ENCODE peak calls at places on chromosomes 11 and 22, in four cellular contexts. One of them, this sample, is unnamed.
A peak's percentile ranks its signal among the peaks of the same experiment; 100 is the strongest.

GRCh38 chr11:114163231-114163631 is 103.7 kb downstream of the ZBTB16 start:
- DNase-seq in OCI-LY7: no peak
- DNase-seq in PC-3: peak; percentile 59
- DNase-seq in hepatocyte: peak; percentile 68
- DNase-seq in this sample: peak; percentile 29

GRCh38 chr11:79400717-79401330 is 40.0 kb downstream of the TENM4 start:
- DNase-seq in OCI-LY7: peak; percentile 36
- DNase-seq in PC-3: peak; percentile 70
- DNase-seq in hepatocyte: peak; percentile 46
- DNase-seq in this sample: no peak

GRCh38 chr22:47634342-47634741 is 871.9 kb downstream of the TBC1D22A start:
- DNase-seq in OCI-LY7: peak; percentile 13
- DNase-seq in PC-3: no peak
- DNase-seq in hepatocyte: no peak
- DNase-seq in this sample: no peak

GRCh38 chr22:43079742-43080141 is 9.4 kb downstream of the TTLL1 start:
- DNase-seq in OCI-LY7: no peak
- DNase-seq in PC-3: no peak
- DNase-seq in hepatocyte: no peak
- DNase-seq in this sample: no peak

GRCh38 chr11:113014731-113015455 is 53.7 kb downstream of the NCAM1 start:
- DNase-seq in OCI-LY7: no peak
- DNase-seq in PC-3: no peak
- DNase-seq in hepatocyte: peak; percentile 46
- DNase-seq in this sample: no peak

GRCh38 chr11:46389450-46390330 is 1.9 kb downstream of the CHRM4 start:
- DNase-seq in OCI-LY7: peak; percentile 64
- DNase-seq in PC-3: peak; percentile 75
- DNase-seq in hepatocyte: peak; percentile 89
- DNase-seq in this sample: no peak

GRCh38 chr11:84091212-84091986 is 805.2 kb upstream of the CCDC90B start:
- DNase-seq in OCI-LY7: no peak
- DNase-seq in PC-3: no peak
- DNase-seq in hepatocyte: no peak
- DNase-seq in this sample: no peak

GRCh38 chr22:48600681-48601080 is 1227.0 kb downstream of the BRD1 start:
- DNase-seq in OCI-LY7: no peak
- DNase-seq in PC-3: no peak
- DNase-seq in hepatocyte: no peak
- DNase-seq in this sample: no peak

GRCh38 chr11:25453471-25453870 is 878.5 kb upstream of the ANO3 start:
- DNase-seq in OCI-LY7: no peak
- DNase-seq in PC-3: no peak
- DNase-seq in hepatocyte: no peak
- DNase-seq in this sample: no peak

GRCh38 chr22:32987081-32987631 is 71.0 kb downstream of the SYN3 start:
- DNase-seq in OCI-LY7: no peak
- DNase-seq in PC-3: no peak
- DNase-seq in hepatocyte: no peak
- DNase-seq in this sample: peak; percentile 90

GRCh38 chr11:352456-353180 is 16.7 kb upstream of the B4GALNT4 start:
- DNase-seq in OCI-LY7: no peak
- DNase-seq in PC-3: no peak
- DNase-seq in hepatocyte: no peak
- DNase-seq in this sample: no peak

GRCh38 chr22:19981171-19981960 is 35.3 kb downstream of the ARVCF start:
- DNase-seq in OCI-LY7: no peak
- DNase-seq in PC-3: no peak
- DNase-seq in hepatocyte: no peak
- DNase-seq in this sample: no peak

GRCh38 chr22:37930952-37931440 is 22.4 kb downstream of the C22orf23 start:
- DNase-seq in OCI-LY7: no peak
- DNase-seq in PC-3: no peak
- DNase-seq in hepatocyte: no peak
- DNase-seq in this sample: no peak

GRCh38 chr22:37929390-37929789 is 23.3 kb downstream of the MICALL1 start:
- DNase-seq in OCI-LY7: no peak
- DNase-seq in PC-3: no peak
- DNase-seq in hepatocyte: no peak
- DNase-seq in this sample: no peak

GRCh38 chr22:37931893-37932389 is 21.5 kb downstream of the C22orf23 start:
- DNase-seq in OCI-LY7: peak; percentile 48
- DNase-seq in PC-3: no peak
- DNase-seq in hepatocyte: no peak
- DNase-seq in this sample: no peak

GRCh38 chr22:37932401-37932800 is 21.0 kb downstream of the C22orf23 start:
- DNase-seq in OCI-LY7: no peak
- DNase-seq in PC-3: no peak
- DNase-seq in hepatocyte: no peak
- DNase-seq in this sample: no peak

DNA sequence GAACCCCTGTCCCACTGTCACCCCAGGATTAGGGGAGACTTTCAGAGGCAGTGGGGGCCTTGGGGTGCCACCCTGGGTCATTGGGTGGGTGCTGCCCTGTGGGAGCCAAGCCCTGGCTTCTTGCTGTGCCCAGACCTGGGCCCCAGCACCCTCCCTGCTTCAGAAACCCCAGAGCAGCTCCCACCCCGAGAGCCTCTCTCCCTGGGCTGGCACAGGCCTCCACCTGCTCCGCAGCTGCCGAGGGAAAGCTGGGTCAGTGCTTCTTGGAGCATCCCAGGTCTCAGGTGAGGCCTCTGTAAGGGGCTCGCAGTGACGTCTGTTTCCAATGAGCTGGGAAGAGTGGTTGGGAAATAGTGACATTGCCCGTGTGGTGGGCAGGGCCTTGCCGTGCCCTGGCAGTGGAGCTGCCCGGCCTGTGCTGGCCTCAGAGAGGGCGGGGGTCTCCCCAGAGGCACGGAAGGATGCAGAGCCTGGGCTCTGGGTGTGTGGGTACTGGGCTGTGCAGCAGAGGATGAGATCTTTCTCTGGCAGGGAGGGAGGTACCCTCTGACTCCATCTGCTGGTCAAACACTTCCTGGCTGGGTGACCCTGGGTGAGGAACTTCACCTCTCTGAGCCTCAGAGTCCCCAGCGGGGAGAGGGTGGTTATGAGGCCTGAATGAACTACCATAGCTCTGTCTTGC is 23.0 kb downstream of the C22orf23 start:
- DNase-seq in OCI-LY7: peak; percentile 49
- DNase-seq in PC-3: peak; percentile 31
- DNase-seq in hepatocyte: no peak
- DNase-seq in this sample: no peak
- TF ChIP-seq CTCF in OCI-LY7: peak; percentile 74
- TF ChIP-seq CTCF in PC-3: peak; percentile 45
- TF ChIP-seq CTCF in hepatocyte: peak; percentile 20
- TF ChIP-seq CTCF in this sample: peak; percentile 35

DNA sequence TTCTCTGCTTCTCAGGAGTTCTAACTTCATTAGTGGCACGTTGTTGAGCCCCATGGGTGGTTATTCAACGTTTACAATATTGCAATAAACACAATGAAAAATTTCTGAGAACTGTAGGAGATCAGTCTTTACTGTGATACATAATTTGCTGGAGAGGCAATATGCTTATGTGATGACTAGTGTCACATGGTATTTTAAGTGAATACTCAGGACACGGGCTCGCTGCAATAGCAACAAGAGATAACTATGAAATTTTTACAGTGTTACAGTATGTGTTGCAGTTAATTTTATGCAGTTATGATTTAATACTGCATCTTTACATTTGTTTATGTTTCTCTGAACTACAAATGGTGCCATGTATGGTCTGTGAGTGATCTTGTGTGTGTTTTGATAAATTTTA is 132.3 kb upstream of the CTSC start:
- DNase-seq in OCI-LY7: no peak
- DNase-seq in PC-3: no peak
- DNase-seq in hepatocyte: no peak
- DNase-seq in this sample: no peak
- H2AFZ ChIP-seq in OCI-LY7: no peak overlapping the region
- H2AFZ ChIP-seq in PC-3: no peak overlapping the region
- H2AFZ ChIP-seq in hepatocyte: no peak overlapping the region
- H2AFZ ChIP-seq in this sample: no peak overlapping the region

GRCh38 chr11:44308923-44309482 is 936 bp downstream of the ALX4 start:
- DNase-seq in OCI-LY7: no peak
- DNase-seq in PC-3: no peak
- DNase-seq in hepatocyte: no peak
- DNase-seq in this sample: no peak
- H3K4me3 ChIP-seq in OCI-LY7: no peak overlapping the region
- H3K4me3 ChIP-seq in PC-3: peak overlapping the region; percentile 54
- H3K4me3 ChIP-seq in hepatocyte: peak overlapping the region; percentile 36
- H3K4me3 ChIP-seq in this sample: peak overlapping the region; percentile 33

DNA sequence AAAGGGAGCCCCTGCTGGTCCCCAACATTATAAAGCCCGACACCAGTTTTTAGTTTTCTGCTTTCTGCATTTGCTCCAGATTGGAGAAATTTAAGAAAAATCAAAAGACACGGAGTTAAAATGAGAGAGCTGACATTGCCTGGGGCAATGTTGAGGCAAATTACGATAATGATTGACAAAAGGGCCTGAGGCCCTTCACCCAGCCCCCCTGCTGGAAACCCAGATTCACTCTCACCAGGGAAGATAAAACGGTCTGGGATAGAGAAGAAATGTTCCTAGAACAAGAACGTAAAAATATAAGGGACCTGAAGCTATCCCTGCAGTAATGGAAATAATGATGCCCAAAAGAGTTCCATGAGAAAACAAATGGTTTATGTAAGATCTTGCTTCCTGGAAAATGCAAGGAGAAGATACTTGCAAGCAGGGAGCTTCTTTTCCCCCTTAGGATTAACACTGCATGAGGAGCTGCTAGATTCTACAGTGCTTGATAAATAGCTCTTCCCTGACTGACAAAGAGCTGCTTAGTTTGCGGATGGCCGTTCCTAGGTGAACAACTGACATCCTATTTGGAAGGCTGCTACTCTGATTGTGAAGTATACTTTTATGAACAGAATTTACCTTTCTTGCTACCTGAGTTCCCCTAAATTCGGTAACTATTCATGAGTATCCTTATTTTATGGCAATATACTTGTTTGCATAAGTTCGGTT is 40.6 kb upstream of the GNAZ start:
- DNase-seq in OCI-LY7: no peak
- DNase-seq in PC-3: no peak
- DNase-seq in hepatocyte: no peak
- DNase-seq in this sample: no peak
- TF ChIP-seq CTCF in OCI-LY7: peak; percentile 49
- TF ChIP-seq CTCF in PC-3: no peak
- TF ChIP-seq CTCF in hepatocyte: no peak
- TF ChIP-seq CTCF in this sample: no peak

GRCh38 chr22:17119481-17120202 is 1.5 kb downstream of the TMEM121B start:
- DNase-seq in OCI-LY7: no peak
- DNase-seq in PC-3: peak; percentile 3
- DNase-seq in hepatocyte: no peak
- DNase-seq in this sample: no peak

GRCh38 chr22:17121235-17122195 is at the start of gene TMEM121B:
- DNase-seq in OCI-LY7: no peak
- DNase-seq in PC-3: no peak
- DNase-seq in hepatocyte: peak; percentile 84
- DNase-seq in this sample: peak; percentile 48

GRCh38 chr22:17118342-17118741 is 2.8 kb downstream of the TMEM121B start:
- DNase-seq in OCI-LY7: no peak
- DNase-seq in PC-3: no peak
- DNase-seq in hepatocyte: no peak
- DNase-seq in this sample: no peak

GRCh38 chr22:17120281-17120680 is 879 bp downstream of the TMEM121B start:
- DNase-seq in OCI-LY7: no peak
- DNase-seq in PC-3: no peak
- DNase-seq in hepatocyte: peak; percentile 85
- DNase-seq in this sample: peak; percentile 14

DNA sequence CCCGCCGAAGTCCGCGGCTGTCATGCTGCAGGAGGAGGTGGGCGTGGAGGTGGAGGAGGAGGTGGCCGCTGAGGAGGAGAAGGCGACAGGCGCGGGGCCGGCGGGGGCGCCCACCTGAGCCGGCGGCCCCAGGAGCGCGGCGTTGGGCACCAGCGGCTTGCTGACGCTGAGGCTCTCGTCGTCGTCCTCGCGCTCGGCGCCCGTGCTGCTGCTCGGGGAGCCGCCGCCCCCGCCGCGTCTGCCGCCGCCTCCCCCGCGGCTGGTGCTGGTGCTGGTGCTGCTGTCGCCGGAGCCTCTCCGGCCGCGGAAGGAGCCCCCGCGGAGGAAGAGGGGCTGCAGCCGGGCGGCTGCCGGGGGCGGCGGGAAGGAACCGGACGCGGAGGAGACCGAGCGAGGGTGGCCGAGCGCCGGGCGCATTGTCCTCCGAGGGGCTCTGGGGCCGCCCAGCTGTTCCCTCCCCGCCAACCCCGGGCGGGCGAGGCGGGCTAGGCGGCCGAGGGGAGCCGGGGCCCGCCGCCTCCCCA is 387 bp downstream of the TMEM121B start:
- DNase-seq in OCI-LY7: no peak
- DNase-seq in PC-3: no peak
- DNase-seq in hepatocyte: peak; percentile 35
- DNase-seq in this sample: no peak
- H2AFZ ChIP-seq in OCI-LY7: no peak overlapping the region
- H2AFZ ChIP-seq in PC-3: no peak overlapping the region
- H2AFZ ChIP-seq in hepatocyte: peak overlapping the region; percentile 46
- H2AFZ ChIP-seq in this sample: peak overlapping the region; percentile 34

DNA sequence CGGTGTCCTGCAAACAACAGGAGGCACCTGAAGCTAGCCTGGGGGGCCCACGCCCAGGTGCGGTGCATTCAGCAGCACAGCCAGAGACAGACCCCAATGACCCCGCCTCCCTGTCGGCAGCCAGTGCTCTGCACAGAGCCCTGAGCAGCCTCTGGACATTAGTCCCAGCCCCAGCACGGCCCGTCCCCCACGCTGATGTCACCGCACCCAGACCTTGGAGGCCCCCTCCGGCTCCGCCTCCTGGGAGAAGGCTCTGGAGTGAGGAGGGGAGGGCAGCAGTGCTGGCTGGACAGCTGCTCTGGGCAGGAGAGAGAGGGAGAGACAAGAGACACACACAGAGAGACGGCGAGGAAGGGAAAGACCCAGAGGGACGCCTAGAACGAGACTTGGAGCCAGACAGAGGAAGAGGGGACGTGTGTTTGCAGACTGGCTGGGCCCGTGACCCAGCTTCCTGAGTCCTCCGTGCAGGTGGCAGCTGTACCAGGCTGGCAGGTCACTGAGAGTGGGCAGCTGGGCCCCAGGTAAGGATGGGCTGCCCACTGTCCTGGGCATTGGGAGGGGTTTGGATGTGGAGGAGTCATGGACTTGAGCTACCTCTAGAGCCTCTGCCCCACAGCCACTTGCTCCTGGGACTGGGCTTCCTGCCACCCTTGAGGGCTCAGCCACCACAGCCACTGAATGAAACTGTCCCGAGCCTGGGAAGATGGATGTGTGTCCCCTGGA is at the start of gene MYO7A:
- DNase-seq in OCI-LY7: peak; percentile 4
- DNase-seq in PC-3: no peak
- DNase-seq in hepatocyte: peak; percentile 94
- DNase-seq in this sample: no peak
- H3K4me3 ChIP-seq in OCI-LY7: no peak within 1 kb of the TSS
- H3K4me3 ChIP-seq in PC-3: peak within 1 kb of the TSS; percentile 68
- H3K4me3 ChIP-seq in hepatocyte: peak within 1 kb of the TSS; percentile 50
- H3K4me3 ChIP-seq in this sample: peak within 1 kb of the TSS; percentile 50

DNA sequence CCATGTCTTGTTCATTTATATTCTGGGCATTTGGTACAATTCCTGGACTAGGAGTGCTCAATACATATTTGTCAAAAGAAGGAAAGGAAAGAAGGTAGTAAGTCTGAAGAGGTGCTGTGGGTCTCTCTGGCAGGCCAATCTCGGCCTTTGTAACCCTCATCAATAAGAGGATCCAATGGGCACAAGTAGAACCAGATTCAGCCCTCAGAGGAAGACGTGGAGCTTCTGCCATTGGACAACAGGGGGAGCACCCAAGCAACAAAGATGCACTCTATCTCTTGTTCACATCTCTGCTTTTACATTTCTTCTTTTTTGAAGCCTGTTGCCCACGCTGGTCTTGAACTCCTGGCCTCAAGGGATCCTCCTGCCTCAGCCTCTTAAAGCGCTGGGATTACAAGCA is 2.2 kb upstream of the VPS11 start:
- DNase-seq in OCI-LY7: peak; percentile 61
- DNase-seq in PC-3: peak; percentile 66
- DNase-seq in hepatocyte: no peak
- DNase-seq in this sample: no peak
- TF ChIP-seq CTCF in OCI-LY7: peak; percentile 83
- TF ChIP-seq CTCF in PC-3: peak; percentile 79
- TF ChIP-seq CTCF in hepatocyte: peak; percentile 15
- TF ChIP-seq CTCF in this sample: peak; percentile 47